ENCODE peak calls at places on chromosomes 13 and 19, in nine cellular contexts. X is heart right ventricle; O is testis; C is bronchial epithelial cell; I is breast epithelium; H is thoracic aorta; S is AG04450; D is AG04449; W is CD4-positive, CD25-positive, alpha-beta regulatory T cell. A is an unnamed sample.

GRCh38 chr19:13843104-13843921 is 33.6 kb upstream of the NANOS3 start:
- DNase-seq in X (peak), O (no peak), C (peak), I (peak), H (no peak), S (no peak), D (no peak), W (no peak), A (peak)

GRCh38 chr13:48542581-48543341 is 9.9 kb upstream of the RCBTB2 start:
- DNase-seq in X (peak), O (peak), C (no peak), I (peak), H (no peak), S (no peak), D (no peak), W (no peak), A (peak)

GRCh38 chr19:8396563-8397203 is 6.5 kb downstream of the RAB11B start:
- DNase-seq in X (peak), O (peak), C (peak), I (peak), H (no peak), S (no peak), D (no peak), W (peak), A (peak)

GRCh38 chr19:35766571-35767104 is 8.7 kb downstream of the PROSER3 start:
- DNase-seq in X (no peak), O (no peak), C (no peak), I (no peak), H (no peak), S (no peak), D (no peak), W (no peak), A (no peak)

GRCh38 chr19:45568732-45569131 is 15.9 kb downstream of the OPA3 start:
- DNase-seq in X (no peak), O (no peak), C (peak), I (no peak), H (no peak), S (no peak), D (no peak), W (no peak), A (peak)

GRCh38 chr13:75468602-75469001 is 13.4 kb downstream of the TBC1D4 start:
- DNase-seq in X (no peak), O (no peak), C (no peak), I (no peak), H (no peak), S (no peak), D (no peak), W (no peak), A (no peak)

GRCh38 chr13:47289578-47289977 is 392.7 kb upstream of the HTR2A start:
- DNase-seq in X (no peak), O (no peak), C (peak), I (no peak), H (no peak), S (no peak), D (no peak), W (no peak), A (no peak)

GRCh38 chr13:50910483-50910805 is 853 bp downstream of the RNASEH2B start:
- DNase-seq in X (peak), O (no peak), C (no peak), I (no peak), H (no peak), S (no peak), D (no peak), W (no peak), A (no peak)

GRCh38 chr19:45162464-45163143 is 1.8 kb upstream of the NKPD1 start:
- DNase-seq in X (no peak), O (no peak), C (peak), I (peak), H (no peak), S (no peak), D (no peak), W (no peak), A (no peak)

GRCh38 chr19:41939861-41940442 is 11.7 kb upstream of the ERFL start:
- DNase-seq in X (no peak), O (peak), C (no peak), I (no peak), H (no peak), S (no peak), D (no peak), W (peak), A (no peak)

GRCh38 chr13:84571264-84571663 is 689.0 kb upstream of the SLITRK1 start:
- DNase-seq in X (no peak), O (no peak), C (peak), I (no peak), H (no peak), S (no peak), D (no peak), W (no peak), A (no peak)

GRCh38 chr13:51396352-51396751 is 56.5 kb downstream of the INTS6 start:
- DNase-seq in X (no peak), O (no peak), C (no peak), I (no peak), H (no peak), S (no peak), D (no peak), W (no peak), A (no peak)

GRCh38 chr19:45785781-45786532 is 3.7 kb upstream of the DMPK start:
- DNase-seq in X (no peak), O (no peak), C (no peak), I (no peak), H (no peak), S (no peak), D (no peak), W (no peak), A (peak)

GRCh38 chr13:28045861-28046260 is 54.5 kb downstream of the FLT3 start:
- DNase-seq in X (no peak), O (no peak), C (no peak), I (no peak), H (no peak), S (no peak), D (no peak), W (no peak), A (no peak)

GRCh38 chr19:40954573-40954972 is 36.5 kb upstream of the CYP2B6 start:
- DNase-seq in X (no peak), O (no peak), C (no peak), I (no peak), H (no peak), S (no peak), D (no peak), W (no peak), A (no peak)

GRCh38 chr19:16447015-16447384 is 24.8 kb downstream of the EPS15L1 start:
- DNase-seq in X (peak), O (peak), C (peak), I (peak), H (no peak), S (peak), D (peak), W (no peak), A (peak)

GRCh38 chr13:26562538-26562890 is 5.0 kb downstream of the WASF3 start:
- DNase-seq in X (no peak), O (no peak), C (no peak), I (no peak), H (no peak), S (no peak), D (no peak), W (no peak), A (no peak)

GRCh38 chr13:112567161-112567862 is 20.6 kb downstream of the TUBGCP3 start:
- DNase-seq in X (no peak), O (no peak), C (no peak), I (no peak), H (no peak), S (peak), D (no peak), W (no peak), A (no peak)

GRCh38 chr19:15173746-15174404 is 26.9 kb downstream of the NOTCH3 start:
- DNase-seq in X (no peak), O (no peak), C (no peak), I (no peak), H (no peak), S (no peak), D (no peak), W (no peak), A (no peak)

GRCh38 chr13:38385152-38385891 is 35.7 kb downstream of the UFM1 start:
- DNase-seq in X (no peak), O (no peak), C (no peak), I (no peak), H (no peak), S (no peak), D (no peak), W (no peak), A (no peak)

GRCh38 chr19:43544077-43544476 is 11.1 kb downstream of the ZNF575 start:
- DNase-seq in X (no peak), O (no peak), C (no peak), I (no peak), H (no peak), S (no peak), D (no peak), W (no peak), A (peak)

GRCh38 chr13:77701305-77701704 is 3.8 kb downstream of the SLAIN1 start:
- DNase-seq in X (no peak), O (no peak), C (no peak), I (no peak), H (no peak), S (no peak), D (no peak), W (no peak), A (no peak)

GRCh38 chr19:47598407-47599349 is 10.3 kb upstream of the BICRA start:
- DNase-seq in X (peak), O (peak), C (peak), I (peak), H (peak), S (peak), D (peak), W (no peak), A (peak)

GRCh38 chr19:46972301-46972700 is 47.3 kb upstream of the NPAS1 start:
- DNase-seq in X (no peak), O (peak), C (no peak), I (no peak), H (no peak), S (no peak), D (no peak), W (no peak), A (no peak)

GRCh38 chr19:57512845-57513244 is 13.1 kb downstream of the ZNF773 start:
- DNase-seq in X (no peak), O (no peak), C (no peak), I (no peak), H (no peak), S (no peak), D (no peak), W (no peak), A (no peak)

GRCh38 chr19:57406516-57407123 is 4.3 kb upstream of the ZNF17 start:
- DNase-seq in X (peak), O (peak), C (peak), I (peak), H (no peak), S (peak), D (no peak), W (peak), A (peak)

GRCh38 chr19:14023404-14024235 is 4.3 kb upstream of the RLN3 start:
- DNase-seq in X (peak), O (peak), C (no peak), I (no peak), H (no peak), S (no peak), D (no peak), W (no peak), A (no peak)

GRCh38 chr13:113425931-113426590 is 27.2 kb downstream of the ADPRHL1 start:
- DNase-seq in X (no peak), O (peak), C (no peak), I (no peak), H (no peak), S (no peak), D (no peak), W (no peak), A (no peak)

GRCh38 chr13:100497394-100497793 is 91.2 kb downstream of the GGACT start:
- DNase-seq in X (no peak), O (no peak), C (peak), I (no peak), H (no peak), S (no peak), D (no peak), W (no peak), A (no peak)

GRCh38 chr19:7658219-7658686 is 10.6 kb upstream of the RETN start:
- DNase-seq in X (no peak), O (no peak), C (no peak), I (no peak), H (no peak), S (no peak), D (no peak), W (peak), A (no peak)

GRCh38 chr13:101390461-101390860 is 25.8 kb downstream of the NALCN start:
- DNase-seq in X (no peak), O (no peak), C (no peak), I (no peak), H (no peak), S (no peak), D (no peak), W (no peak), A (no peak)

GRCh38 chr19:29967623-29968022 is 25.6 kb downstream of the URI1 start:
- DNase-seq in X (no peak), O (peak), C (no peak), I (no peak), H (no peak), S (no peak), D (no peak), W (no peak), A (no peak)

GRCh38 chr19:38079926-38080380 is 144.1 kb downstream of the DPF1 start:
- DNase-seq in X (no peak), O (no peak), C (peak), I (no peak), H (no peak), S (peak), D (peak), W (no peak), A (no peak)

GRCh38 chr13:88919970-88920628 is 1248.9 kb downstream of the SLITRK5 start:
- DNase-seq in X (no peak), O (no peak), C (no peak), I (no peak), H (no peak), S (no peak), D (no peak), W (no peak), A (no peak)

GRCh38 chr13:80338781-80339577 is 1.9 kb downstream of the SPRY2 start:
- DNase-seq in X (peak), O (peak), C (peak), I (peak), H (peak), S (peak), D (peak), W (no peak), A (peak)

DNA sequence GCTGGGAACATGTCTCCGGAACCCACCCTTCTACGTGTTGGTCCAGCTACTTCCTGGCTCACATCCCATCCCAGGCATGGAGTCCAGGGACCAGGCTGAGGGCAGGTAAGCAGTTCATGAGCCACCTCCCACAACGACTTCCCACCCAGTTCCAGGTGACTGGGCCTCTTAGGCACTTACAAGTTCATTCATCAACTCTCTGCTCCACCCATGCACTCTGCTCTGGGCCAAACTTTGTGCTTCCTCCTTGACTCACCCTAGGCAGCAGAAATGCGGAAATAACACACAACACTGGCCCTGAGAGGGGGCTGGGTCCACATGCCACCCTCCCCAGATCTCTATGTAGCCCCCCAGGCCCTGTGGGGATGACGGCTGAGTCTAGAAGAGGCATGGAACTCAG is 20.5 kb downstream of the IQCN start:
- DNase-seq in X (no peak), O (no peak), C (peak), I (no peak), H (no peak), S (no peak), D (no peak), W (no peak), A (peak)
- H3K4me3 ChIP-seq in X (no peak), O (no peak), C (no peak), I (no peak), H (no peak), S (no peak), D (no peak), W (no peak), A (no peak)

GRCh38 chr19:55449469-55449868 is 6.4 kb upstream of the SHISA7 start:
- DNase-seq in X (no peak), O (no peak), C (no peak), I (no peak), H (no peak), S (no peak), D (no peak), W (no peak), A (no peak)

GRCh38 chr19:55451522-55452380 is 8.7 kb upstream of the SHISA7 start:
- DNase-seq in X (no peak), O (no peak), C (no peak), I (no peak), H (no peak), S (no peak), D (no peak), W (peak), A (peak)

GRCh38 chr19:55452381-55453325 is 8.8 kb downstream of the ISOC2 start:
- DNase-seq in X (peak), O (peak), C (peak), I (no peak), H (no peak), S (peak), D (no peak), W (peak), A (peak)

GRCh38 chr19:55453861-55454260 is 7.6 kb downstream of the ISOC2 start:
- DNase-seq in X (no peak), O (peak), C (no peak), I (no peak), H (no peak), S (no peak), D (no peak), W (no peak), A (no peak)

DNA sequence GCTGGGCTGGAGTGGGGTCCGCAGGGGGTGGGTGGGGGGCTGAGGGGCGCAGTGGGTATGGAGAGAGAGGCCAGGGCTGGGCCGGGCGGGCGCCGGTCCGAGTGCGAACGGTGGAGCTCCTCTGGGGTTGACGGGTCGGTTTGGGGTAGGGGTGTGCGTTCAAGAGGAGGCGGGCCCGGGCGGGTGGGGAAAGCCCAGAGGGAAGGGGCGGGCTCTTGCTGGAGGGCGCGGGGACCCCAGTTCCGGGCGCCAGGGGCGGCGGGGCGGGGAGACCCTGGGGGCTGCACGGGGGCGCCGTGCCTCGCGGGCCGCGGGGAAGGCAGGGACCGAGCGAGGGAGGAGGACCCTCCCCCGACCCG is 8.0 kb upstream of the SHISA7 start:
- DNase-seq in X (no peak), O (no peak), C (no peak), I (no peak), H (no peak), S (no peak), D (no peak), W (peak), A (no peak)
- H3K4me3 ChIP-seq in X (peak), O (peak), C (no peak), I (peak), H (peak), S (no peak), D (no peak), W (no peak), A (no peak)

DNA sequence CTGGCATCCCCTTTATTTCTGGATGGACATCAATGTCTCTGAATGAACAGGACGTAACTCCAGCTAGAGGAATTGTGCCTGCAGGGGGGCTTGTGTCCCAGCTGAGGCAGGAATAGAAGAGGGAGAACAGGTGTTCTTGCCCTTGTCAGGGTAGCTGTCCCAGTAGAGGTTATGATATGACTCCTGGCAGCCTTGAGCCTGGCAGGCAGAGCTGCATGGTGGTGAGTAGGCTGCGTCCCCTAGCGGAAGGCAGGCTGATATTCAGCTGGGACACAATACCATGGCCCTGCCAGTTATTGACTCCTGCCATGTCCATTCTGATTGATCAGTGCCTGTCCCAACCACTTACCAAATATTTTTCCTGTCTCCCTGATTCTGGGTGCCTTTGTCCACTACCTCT is 197.2 kb downstream of the RAP2A start:
- DNase-seq in X (no peak), O (no peak), C (no peak), I (no peak), H (no peak), S (no peak), D (no peak), W (no peak), A (no peak)
- H3K4me3 ChIP-seq in X (no peak), O (no peak), C (no peak), I (no peak), H (no peak), S (no peak), D (no peak), W (no peak), A (no peak)

GRCh38 chr19:11257827-11258380 is 4.4 kb downstream of the DOCK6 start:
- DNase-seq in X (no peak), O (no peak), C (peak), I (no peak), H (no peak), S (no peak), D (no peak), W (no peak), A (no peak)

GRCh38 chr19:11261431-11261901 is 858 bp downstream of the DOCK6 start:
- DNase-seq in X (no peak), O (no peak), C (no peak), I (no peak), H (no peak), S (no peak), D (no peak), W (no peak), A (no peak)

GRCh38 chr19:11261902-11262839 is at the start of gene DOCK6:
- DNase-seq in X (no peak), O (peak), C (no peak), I (peak), H (no peak), S (no peak), D (no peak), W (no peak), A (peak)

GRCh38 chr19:11263726-11264125 is 1.4 kb upstream of the DOCK6 start:
- DNase-seq in X (no peak), O (no peak), C (no peak), I (no peak), H (no peak), S (no peak), D (no peak), W (no peak), A (no peak)

GRCh38 chr19:11260996-11261395 is 1.3 kb downstream of the DOCK6 start:
- DNase-seq in X (no peak), O (no peak), C (no peak), I (no peak), H (no peak), S (no peak), D (no peak), W (no peak), A (no peak)
- H3K4me3 ChIP-seq in X (peak), O (no peak), C (peak), I (peak), H (peak), S (peak), D (no peak), W (no peak), A (no peak)

DNA sequence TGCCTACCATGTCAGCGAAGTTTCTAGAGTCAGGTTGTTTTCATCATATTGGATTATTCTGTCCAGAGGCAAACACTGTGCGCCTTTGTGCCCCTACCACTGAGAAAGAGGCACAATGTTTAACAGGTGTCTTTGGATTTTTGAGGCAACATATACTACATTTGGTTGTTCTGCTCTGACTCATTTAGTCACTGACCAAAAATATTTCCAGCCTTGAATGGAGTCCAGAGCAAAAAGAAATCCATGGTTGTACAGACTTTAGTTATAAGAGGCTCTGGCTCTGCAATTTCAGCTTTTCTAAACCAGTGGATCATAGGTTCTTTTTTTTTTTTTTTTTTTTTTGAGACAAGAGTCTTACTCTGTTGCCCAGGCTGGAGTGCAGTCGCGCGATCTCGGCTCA is 35.7 kb downstream of the LACC1 start:
- DNase-seq in X (no peak), O (no peak), C (no peak), I (no peak), H (no peak), S (no peak), D (no peak), W (no peak), A (no peak)
- H3K4me3 ChIP-seq in X (no peak), O (no peak), C (no peak), I (no peak), H (no peak), S (no peak), D (no peak), W (no peak), A (no peak)

A was measured in left lung.